ENCODE peak calls at places on chromosomes 13 and 19, in five cellular contexts. One of them, this sample, is unnamed.

GRCh38 chr19:27752530-27753184 is 1460.3 kb downstream of the UQCRFS1 start:
- DNase-seq in HS-5: no peak
- DNase-seq in lung: no peak
- DNase-seq in ureter: no peak
- DNase-seq in heart right ventricle: no peak
- DNase-seq in this sample: no peak

GRCh38 chr13:27182844-27183497 is 11.4 kb upstream of the USP12 start:
- DNase-seq in HS-5: peak
- DNase-seq in lung: peak
- DNase-seq in ureter: peak
- DNase-seq in heart right ventricle: peak
- DNase-seq in this sample: no peak

GRCh38 chr13:67421475-67421874 is 191.3 kb upstream of the PCDH9 start:
- DNase-seq in HS-5: no peak
- DNase-seq in lung: no peak
- DNase-seq in ureter: no peak
- DNase-seq in heart right ventricle: no peak
- DNase-seq in this sample: no peak

GRCh38 chr13:35354305-35354704 is 122.2 kb downstream of the MAB21L1 start:
- DNase-seq in HS-5: no peak
- DNase-seq in lung: no peak
- DNase-seq in ureter: no peak
- DNase-seq in heart right ventricle: no peak
- DNase-seq in this sample: no peak

GRCh38 chr13:47039106-47039505 is 142.3 kb upstream of the HTR2A start:
- DNase-seq in HS-5: no peak
- DNase-seq in lung: no peak
- DNase-seq in ureter: no peak
- DNase-seq in heart right ventricle: no peak
- DNase-seq in this sample: no peak

GRCh38 chr13:20227288-20227687 is 4.8 kb downstream of the GJB6 start:
- DNase-seq in HS-5: no peak
- DNase-seq in lung: no peak
- DNase-seq in ureter: no peak
- DNase-seq in heart right ventricle: no peak
- DNase-seq in this sample: no peak

GRCh38 chr13:65095118-65095517 is 2135.0 kb downstream of the PCDH9 start:
- DNase-seq in HS-5: no peak
- DNase-seq in lung: no peak
- DNase-seq in ureter: no peak
- DNase-seq in heart right ventricle: no peak
- DNase-seq in this sample: no peak

GRCh38 chr19:49125025-49125731 is 5.8 kb downstream of the PPFIA3 start:
- DNase-seq in HS-5: no peak
- DNase-seq in lung: no peak
- DNase-seq in ureter: no peak
- DNase-seq in heart right ventricle: no peak
- DNase-seq in this sample: no peak

GRCh38 chr19:11418518-11419506 is at the start of gene RGL3:
- DNase-seq in HS-5: no peak
- DNase-seq in lung: peak
- DNase-seq in ureter: no peak
- DNase-seq in heart right ventricle: peak
- DNase-seq in this sample: no peak

GRCh38 chr19:50779504-50780457 is 9.5 kb downstream of the GPR32 start:
- DNase-seq in HS-5: no peak
- DNase-seq in lung: no peak
- DNase-seq in ureter: no peak
- DNase-seq in heart right ventricle: no peak
- DNase-seq in this sample: no peak

GRCh38 chr13:98508280-98509074 is 68.4 kb downstream of the STK24 start:
- DNase-seq in HS-5: peak
- DNase-seq in lung: no peak
- DNase-seq in ureter: no peak
- DNase-seq in heart right ventricle: no peak
- DNase-seq in this sample: no peak

GRCh38 chr13:28320884-28321574 is 173.9 kb downstream of the FLT1 start:
- DNase-seq in HS-5: no peak
- DNase-seq in lung: no peak
- DNase-seq in ureter: no peak
- DNase-seq in heart right ventricle: no peak
- DNase-seq in this sample: no peak

GRCh38 chr19:7397687-7398086 is 49.0 kb downstream of the ARHGEF18 start:
- DNase-seq in HS-5: peak
- DNase-seq in lung: no peak
- DNase-seq in ureter: no peak
- DNase-seq in heart right ventricle: no peak
- DNase-seq in this sample: no peak

GRCh38 chr13:113112893-113113845 is 7.6 kb downstream of the F7 start:
- DNase-seq in HS-5: no peak
- DNase-seq in lung: no peak
- DNase-seq in ureter: peak
- DNase-seq in heart right ventricle: no peak
- DNase-seq in this sample: no peak

GRCh38 chr19:16650821-16651220 is 9.1 kb downstream of the SMIM7 start:
- DNase-seq in HS-5: no peak
- DNase-seq in lung: no peak
- DNase-seq in ureter: no peak
- DNase-seq in heart right ventricle: no peak
- DNase-seq in this sample: no peak

GRCh38 chr19:16457195-16457953 is 14.4 kb downstream of the EPS15L1 start:
- DNase-seq in HS-5: no peak
- DNase-seq in lung: no peak
- DNase-seq in ureter: no peak
- DNase-seq in heart right ventricle: peak
- DNase-seq in this sample: no peak

GRCh38 chr13:49086711-49087110 is 111.0 kb downstream of the FNDC3A start:
- DNase-seq in HS-5: no peak
- DNase-seq in lung: no peak
- DNase-seq in ureter: no peak
- DNase-seq in heart right ventricle: no peak
- DNase-seq in this sample: no peak

GRCh38 chr13:20671789-20672188 is 31.7 kb upstream of the IL17D start:
- DNase-seq in HS-5: no peak
- DNase-seq in lung: no peak
- DNase-seq in ureter: no peak
- DNase-seq in heart right ventricle: no peak
- DNase-seq in this sample: peak

GRCh38 chr13:112885782-112886268 is 83.2 kb upstream of the MCF2L start:
- DNase-seq in HS-5: peak
- DNase-seq in lung: peak
- DNase-seq in ureter: peak
- DNase-seq in heart right ventricle: peak
- DNase-seq in this sample: no peak

GRCh38 chr13:110280996-110281688 is 25.8 kb downstream of the COL4A1 start:
- DNase-seq in HS-5: no peak
- DNase-seq in lung: no peak
- DNase-seq in ureter: no peak
- DNase-seq in heart right ventricle: no peak
- DNase-seq in this sample: no peak

GRCh38 chr13:39876258-39876657 is 220.8 kb downstream of the COG6 start:
- DNase-seq in HS-5: peak
- DNase-seq in lung: no peak
- DNase-seq in ureter: no peak
- DNase-seq in heart right ventricle: no peak
- DNase-seq in this sample: no peak

GRCh38 chr13:77351326-77351725 is 24.4 kb upstream of the MYCBP2 start:
- DNase-seq in HS-5: no peak
- DNase-seq in lung: no peak
- DNase-seq in ureter: no peak
- DNase-seq in heart right ventricle: no peak
- DNase-seq in this sample: peak

GRCh38 chr19:7442423-7442822 is 46.4 kb downstream of the PEX11G start:
- DNase-seq in HS-5: no peak
- DNase-seq in lung: no peak
- DNase-seq in ureter: no peak
- DNase-seq in heart right ventricle: peak
- DNase-seq in this sample: peak

GRCh38 chr19:47469419-47469700 is 2.3 kb downstream of the SLC8A2 start:
- DNase-seq in HS-5: no peak
- DNase-seq in lung: no peak
- DNase-seq in ureter: no peak
- DNase-seq in heart right ventricle: no peak
- DNase-seq in this sample: no peak

GRCh38 chr13:112027250-112027649 is 39.7 kb upstream of the SOX1 start:
- DNase-seq in HS-5: no peak
- DNase-seq in lung: no peak
- DNase-seq in ureter: no peak
- DNase-seq in heart right ventricle: no peak
- DNase-seq in this sample: no peak

GRCh38 chr13:26946675-26947342 is 186.2 kb upstream of the GPR12 start:
- DNase-seq in HS-5: no peak
- DNase-seq in lung: no peak
- DNase-seq in ureter: no peak
- DNase-seq in heart right ventricle: no peak
- DNase-seq in this sample: peak

GRCh38 chr13:97974773-97975172 is 21.3 kb downstream of the IPO5 start:
- DNase-seq in HS-5: no peak
- DNase-seq in lung: no peak
- DNase-seq in ureter: no peak
- DNase-seq in heart right ventricle: no peak
- DNase-seq in this sample: no peak

GRCh38 chr13:95641961-95642621 is 2.4 kb downstream of the DZIP1 start:
- DNase-seq in HS-5: no peak
- DNase-seq in lung: peak
- DNase-seq in ureter: peak
- DNase-seq in heart right ventricle: no peak
- DNase-seq in this sample: no peak

This sample was measured in globus pallidus.